ENCODE peak calls at places on chromosomes 7 and 10, in four cellular contexts. One of them, this sample, is unnamed.

GRCh38 chr7:13894956-13895355 is 94.5 kb downstream of the ETV1 start:
- DNase-seq in HepG2: no peak
- DNase-seq in GM12878: no peak
- DNase-seq in H1: no peak
- DNase-seq in this sample: no peak

GRCh38 chr7:138345567-138345966 is 114.5 kb upstream of the TRIM24 start:
- DNase-seq in H1: no peak
- DNase-seq in GM12878: no peak
- DNase-seq in HepG2: no peak
- DNase-seq in this sample: no peak

GRCh38 chr7:97460433-97460832 is 271.5 kb upstream of the TAC1 start:
- DNase-seq in H1: no peak
- DNase-seq in GM12878: no peak
- DNase-seq in HepG2: no peak
- DNase-seq in this sample: no peak

GRCh38 chr10:37960738-37961137 is 15.7 kb downstream of the ZNF25 start:
- DNase-seq in GM12878: no peak
- DNase-seq in H1: no peak
- DNase-seq in HepG2: no peak
- DNase-seq in this sample: no peak

GRCh38 chr10:100479059-100479458 is 16.2 kb downstream of the WNT8B start:
- DNase-seq in GM12878: no peak
- DNase-seq in HepG2: no peak
- DNase-seq in H1: no peak
- DNase-seq in this sample: no peak

GRCh38 chr10:112696587-112696986 is 249.6 kb downstream of the VTI1A start:
- DNase-seq in GM12878: no peak
- DNase-seq in H1: no peak
- DNase-seq in HepG2: no peak
- DNase-seq in this sample: no peak

GRCh38 chr7:104341545-104341944 is 13.1 kb downstream of the LHFPL3 start:
- DNase-seq in H1: peak
- DNase-seq in HepG2: peak
- DNase-seq in GM12878: no peak
- DNase-seq in this sample: peak

GRCh38 chr10:110010076-110011069 is 2.6 kb downstream of the ADD3 start:
- DNase-seq in H1: no peak
- DNase-seq in GM12878: peak
- DNase-seq in HepG2: peak
- DNase-seq in this sample: no peak

GRCh38 chr7:76065016-76065612 is 17.2 kb downstream of the MDH2 start:
- DNase-seq in GM12878: no peak
- DNase-seq in H1: no peak
- DNase-seq in HepG2: no peak
- DNase-seq in this sample: no peak

GRCh38 chr10:92413519-92413918 is 122.6 kb downstream of the MARCHF5 start:
- DNase-seq in HepG2: no peak
- DNase-seq in GM12878: no peak
- DNase-seq in H1: no peak
- DNase-seq in this sample: no peak

GRCh38 chr10:32961892-32962369 is 3.9 kb upstream of the ITGB1 start:
- DNase-seq in GM12878: no peak
- DNase-seq in HepG2: peak
- DNase-seq in H1: no peak
- DNase-seq in this sample: no peak

GRCh38 chr10:86355571-86356038 is 11.0 kb downstream of the GRID1 start:
- DNase-seq in GM12878: no peak
- DNase-seq in HepG2: no peak
- DNase-seq in H1: no peak
- DNase-seq in this sample: no peak

GRCh38 chr10:71684356-71685173 is 35.0 kb downstream of the C10orf105 start:
- DNase-seq in H1: no peak
- DNase-seq in GM12878: no peak
- DNase-seq in HepG2: no peak
- DNase-seq in this sample: no peak

GRCh38 chr7:22002731-22003130 is 57.0 kb upstream of the CDCA7L start:
- DNase-seq in H1: no peak
- DNase-seq in GM12878: no peak
- DNase-seq in HepG2: no peak
- DNase-seq in this sample: no peak

GRCh38 chr10:124550305-124551034 is 88.8 kb downstream of the LHPP start:
- DNase-seq in H1: no peak
- DNase-seq in HepG2: no peak
- DNase-seq in GM12878: no peak
- DNase-seq in this sample: no peak

GRCh38 chr10:124551755-124552154 is 90.1 kb downstream of the LHPP start:
- DNase-seq in H1: no peak
- DNase-seq in GM12878: no peak
- DNase-seq in HepG2: no peak
- DNase-seq in this sample: peak

GRCh38 chr10:124551097-124551496 is 89.5 kb downstream of the LHPP start:
- DNase-seq in HepG2: no peak
- DNase-seq in H1: no peak
- DNase-seq in GM12878: no peak
- DNase-seq in this sample: no peak

GRCh38 chr10:124554085-124554858 is 92.6 kb downstream of the LHPP start:
- DNase-seq in GM12878: no peak
- DNase-seq in HepG2: peak
- DNase-seq in H1: no peak
- DNase-seq in this sample: no peak

DNA sequence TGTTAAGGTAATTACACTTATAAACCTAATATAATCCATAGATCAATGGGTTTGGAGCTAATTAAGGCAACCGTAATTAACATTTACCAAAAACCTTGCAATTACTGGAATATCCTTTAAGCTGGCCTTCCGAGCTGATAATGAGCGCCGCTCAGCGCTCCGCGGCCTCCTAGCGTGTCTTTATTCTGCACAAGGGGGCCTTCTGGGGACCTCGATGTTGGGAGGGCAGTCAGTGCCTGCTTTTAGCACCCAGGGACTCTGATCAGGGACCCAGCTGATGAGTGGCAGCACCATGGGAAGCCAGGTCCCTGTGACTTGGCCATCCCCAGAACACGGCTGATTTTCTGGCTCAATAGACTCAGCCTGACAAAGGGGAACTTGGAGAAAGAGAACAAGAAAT is 91.3 kb downstream of the LHPP start:
- DNase-seq in HepG2: no peak
- DNase-seq in GM12878: no peak
- DNase-seq in H1: no peak
- DNase-seq in this sample: no peak
- TF ChIP-seq TCF12 in HepG2: no peak
- TF ChIP-seq TCF12 in GM12878: no peak
- TF ChIP-seq TCF12 in H1: no peak
- TF ChIP-seq TCF12 in this sample: no peak

DNA sequence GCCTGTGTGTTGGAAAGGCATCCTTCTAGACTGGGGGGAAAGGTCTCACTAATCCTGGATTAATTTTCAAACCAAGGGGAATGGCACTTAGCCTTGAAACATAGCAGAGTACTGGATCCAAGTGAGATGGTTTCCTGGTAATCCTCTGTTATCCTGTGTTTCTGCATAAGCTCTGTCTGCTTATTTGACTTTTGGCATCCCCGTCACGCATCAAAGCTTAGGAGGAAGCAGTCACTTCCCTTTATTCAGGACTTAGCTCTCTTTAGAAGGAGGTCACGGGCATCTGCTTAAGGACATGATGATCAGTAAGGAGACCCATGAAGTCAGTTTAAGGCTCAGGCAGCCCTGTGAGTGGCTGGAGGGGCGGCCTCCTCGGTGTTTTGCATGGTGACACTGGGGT is 30.0 kb downstream of the TSPAN15 start:
- DNase-seq in HepG2: no peak
- DNase-seq in GM12878: no peak
- DNase-seq in H1: no peak
- DNase-seq in this sample: no peak
- TF ChIP-seq TCF12 in HepG2: no peak
- TF ChIP-seq TCF12 in GM12878: no peak
- TF ChIP-seq TCF12 in H1: no peak
- TF ChIP-seq TCF12 in this sample: no peak

DNA sequence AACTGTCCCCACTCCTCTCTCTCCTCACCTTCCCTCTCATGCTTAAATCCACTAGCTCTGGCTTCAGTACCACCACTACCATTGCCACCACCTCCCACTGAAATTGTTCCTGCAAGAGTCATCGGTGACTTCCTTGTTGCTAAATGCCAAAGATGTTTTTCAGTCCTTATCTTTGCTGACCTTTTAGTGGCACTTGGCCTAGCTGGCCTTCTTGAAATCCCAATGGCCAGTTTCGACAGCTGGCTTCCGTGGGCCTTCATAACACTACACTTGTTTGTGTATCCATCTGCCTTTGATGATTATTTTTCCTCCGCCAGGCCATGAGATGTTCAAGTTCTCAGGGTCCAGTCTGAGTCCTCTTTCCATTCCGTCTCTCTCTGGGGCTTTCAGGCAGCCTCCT is 118.2 kb upstream of the NANOS1 start:
- DNase-seq in HepG2: peak
- DNase-seq in GM12878: no peak
- DNase-seq in H1: no peak
- DNase-seq in this sample: no peak
- TF ChIP-seq TCF12 in HepG2: no peak
- TF ChIP-seq TCF12 in GM12878: no peak
- TF ChIP-seq TCF12 in H1: no peak
- TF ChIP-seq TCF12 in this sample: no peak

GRCh38 chr7:102912742-102913141 is at the start of gene LRRC17:
- DNase-seq in GM12878: no peak
- DNase-seq in H1: no peak
- DNase-seq in HepG2: no peak
- DNase-seq in this sample: no peak
- TF ChIP-seq TCF12 in GM12878: no peak
- TF ChIP-seq TCF12 in H1: no peak
- TF ChIP-seq TCF12 in HepG2: no peak
- TF ChIP-seq TCF12 in this sample: peak

GRCh38 chr10:7541137-7542087 is 125.4 kb downstream of the ITIH5 start:
- DNase-seq in GM12878: no peak
- DNase-seq in H1: peak
- DNase-seq in HepG2: peak
- DNase-seq in this sample: no peak
- TF ChIP-seq TCF12 in GM12878: no peak
- TF ChIP-seq TCF12 in H1: no peak
- TF ChIP-seq TCF12 in HepG2: no peak
- TF ChIP-seq TCF12 in this sample: no peak

DNA sequence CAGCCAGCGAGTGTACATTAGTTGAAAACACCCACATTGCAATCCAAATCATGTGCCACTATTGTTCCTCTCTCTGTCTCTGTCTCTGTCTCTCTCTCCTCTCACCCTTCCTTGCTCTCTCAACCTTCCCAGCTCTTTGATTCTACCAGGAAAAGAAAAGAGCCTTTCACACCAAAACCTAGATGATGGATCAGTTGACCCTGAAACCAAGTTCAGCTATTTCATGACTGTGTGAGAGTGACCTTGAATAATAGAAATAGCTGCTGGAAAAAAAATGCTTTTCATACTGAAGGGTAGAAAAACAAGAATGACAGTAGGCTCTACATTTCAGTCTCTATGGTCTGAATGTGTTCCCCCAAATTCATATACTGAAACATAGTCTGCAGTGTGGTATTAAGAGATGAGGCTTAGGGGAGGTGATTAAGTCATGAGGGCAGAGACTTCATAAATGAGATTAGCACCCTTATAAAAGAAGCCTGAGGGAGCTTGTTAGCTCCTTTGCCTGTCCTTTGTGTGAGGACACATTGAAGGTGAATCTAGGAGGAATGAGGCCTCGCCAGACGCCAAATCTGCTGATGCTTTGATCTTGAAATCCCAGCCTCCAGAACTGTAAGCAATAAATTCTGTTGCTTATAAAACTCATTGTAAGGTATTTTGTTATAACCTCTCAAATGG is 65.2 kb downstream of the LYZL1 start:
- DNase-seq in HepG2: peak
- DNase-seq in H1: no peak
- DNase-seq in GM12878: no peak
- DNase-seq in this sample: no peak
- TF ChIP-seq TCF12 in HepG2: no peak
- TF ChIP-seq TCF12 in H1: no peak
- TF ChIP-seq TCF12 in GM12878: no peak
- TF ChIP-seq TCF12 in this sample: no peak

This sample was measured in SK-N-SH.